ENCODE peak calls at places on chromosomes 3 and 15, in ten cellular contexts. One of them, this sample, is unnamed.

GRCh38 chr15:57903626-57904025 is 161.9 kb downstream of the ALDH1A2 start:
- DNase-seq in Peyer's patch: no peak
- DNase-seq in heart left ventricle: no peak
- DNase-seq in uterus: no peak
- DNase-seq in IMR-90: no peak
- DNase-seq in prostate gland: no peak
- DNase-seq in stomach: no peak
- DNase-seq in transverse colon: no peak
- DNase-seq in breast epithelium: no peak
- DNase-seq in suprapubic skin: no peak
- DNase-seq in this sample: no peak

GRCh38 chr3:78707094-78707493 is 1060.7 kb downstream of the ROBO1 start:
- DNase-seq in Peyer's patch: no peak
- DNase-seq in heart left ventricle: no peak
- DNase-seq in stomach: no peak
- DNase-seq in IMR-90: no peak
- DNase-seq in prostate gland: no peak
- DNase-seq in transverse colon: no peak
- DNase-seq in breast epithelium: no peak
- DNase-seq in suprapubic skin: no peak
- DNase-seq in uterus: no peak
- DNase-seq in this sample: no peak

GRCh38 chr3:7752005-7752404 is 749.6 kb upstream of the LMCD1 start:
- DNase-seq in breast epithelium: no peak
- DNase-seq in transverse colon: no peak
- DNase-seq in stomach: no peak
- DNase-seq in Peyer's patch: no peak
- DNase-seq in suprapubic skin: no peak
- DNase-seq in prostate gland: no peak
- DNase-seq in IMR-90: no peak
- DNase-seq in uterus: no peak
- DNase-seq in heart left ventricle: no peak
- DNase-seq in this sample: no peak

GRCh38 chr3:126373682-126374601 is 16.7 kb upstream of the KLF15 start:
- DNase-seq in uterus: no peak
- DNase-seq in prostate gland: no peak
- DNase-seq in heart left ventricle: peak; percentile 22
- DNase-seq in IMR-90: peak; percentile 43
- DNase-seq in Peyer's patch: peak; percentile 40
- DNase-seq in stomach: no peak
- DNase-seq in transverse colon: no peak
- DNase-seq in suprapubic skin: no peak
- DNase-seq in breast epithelium: no peak
- DNase-seq in this sample: peak; percentile 66

GRCh38 chr15:39828374-39828931 is 45.8 kb upstream of the FSIP1 start:
- DNase-seq in IMR-90: peak; percentile 60
- DNase-seq in heart left ventricle: no peak
- DNase-seq in breast epithelium: no peak
- DNase-seq in Peyer's patch: no peak
- DNase-seq in transverse colon: peak; percentile 40
- DNase-seq in suprapubic skin: no peak
- DNase-seq in stomach: no peak
- DNase-seq in prostate gland: no peak
- DNase-seq in uterus: no peak
- DNase-seq in this sample: peak; percentile 25

GRCh38 chr3:43784640-43785011 is 93.9 kb downstream of the ABHD5 start:
- DNase-seq in prostate gland: no peak
- DNase-seq in transverse colon: no peak
- DNase-seq in IMR-90: no peak
- DNase-seq in stomach: no peak
- DNase-seq in heart left ventricle: no peak
- DNase-seq in uterus: no peak
- DNase-seq in suprapubic skin: no peak
- DNase-seq in breast epithelium: no peak
- DNase-seq in Peyer's patch: no peak
- DNase-seq in this sample: no peak

GRCh38 chr3:88137836-88138235 is 11.9 kb upstream of the C3orf38 start:
- DNase-seq in prostate gland: no peak
- DNase-seq in Peyer's patch: no peak
- DNase-seq in IMR-90: peak; percentile 62
- DNase-seq in breast epithelium: no peak
- DNase-seq in suprapubic skin: no peak
- DNase-seq in heart left ventricle: no peak
- DNase-seq in uterus: no peak
- DNase-seq in stomach: no peak
- DNase-seq in transverse colon: no peak
- DNase-seq in this sample: no peak

GRCh38 chr3:122926811-122927210 is 100.8 kb downstream of the SEMA5B start:
- DNase-seq in Peyer's patch: no peak
- DNase-seq in heart left ventricle: no peak
- DNase-seq in prostate gland: no peak
- DNase-seq in stomach: no peak
- DNase-seq in IMR-90: no peak
- DNase-seq in transverse colon: no peak
- DNase-seq in suprapubic skin: no peak
- DNase-seq in breast epithelium: no peak
- DNase-seq in uterus: no peak
- DNase-seq in this sample: no peak

GRCh38 chr3:65742914-65743313 is 295.8 kb downstream of the MAGI1 start:
- DNase-seq in prostate gland: no peak
- DNase-seq in heart left ventricle: no peak
- DNase-seq in suprapubic skin: no peak
- DNase-seq in transverse colon: no peak
- DNase-seq in stomach: no peak
- DNase-seq in uterus: no peak
- DNase-seq in IMR-90: peak; percentile 81
- DNase-seq in Peyer's patch: no peak
- DNase-seq in breast epithelium: no peak
- DNase-seq in this sample: no peak
- H3K27ac ChIP-seq in prostate gland: no peak overlapping the region
- H3K27ac ChIP-seq in heart left ventricle: no peak overlapping the region
- H3K27ac ChIP-seq in suprapubic skin: no peak overlapping the region
- H3K27ac ChIP-seq in transverse colon: no peak overlapping the region
- H3K27ac ChIP-seq in stomach: no peak overlapping the region
- H3K27ac ChIP-seq in uterus: no peak overlapping the region
- H3K27ac ChIP-seq in IMR-90: no peak overlapping the region
- H3K27ac ChIP-seq in Peyer's patch: no peak overlapping the region
- H3K27ac ChIP-seq in breast epithelium: no peak overlapping the region
- H3K27ac ChIP-seq in this sample: no peak overlapping the region

GRCh38 chr3:55719508-55719907 is 232.4 kb upstream of the WNT5A start:
- DNase-seq in heart left ventricle: no peak
- DNase-seq in suprapubic skin: no peak
- DNase-seq in breast epithelium: no peak
- DNase-seq in transverse colon: no peak
- DNase-seq in prostate gland: no peak
- DNase-seq in uterus: no peak
- DNase-seq in stomach: no peak
- DNase-seq in IMR-90: no peak
- DNase-seq in Peyer's patch: no peak
- DNase-seq in this sample: no peak
- TF ChIP-seq POLR2A in heart left ventricle: no peak
- TF ChIP-seq POLR2A in suprapubic skin: no peak
- TF ChIP-seq POLR2A in breast epithelium: no peak
- TF ChIP-seq POLR2A in transverse colon: no peak
- TF ChIP-seq POLR2A in prostate gland: no peak
- TF ChIP-seq POLR2A in uterus: no peak
- TF ChIP-seq POLR2A in stomach: no peak
- TF ChIP-seq POLR2A in IMR-90: no peak
- TF ChIP-seq POLR2A in Peyer's patch: no peak
- TF ChIP-seq POLR2A in this sample: no peak

GRCh38 chr15:78944202-78944625 is 632 bp downstream of the CTSH start:
- DNase-seq in breast epithelium: no peak
- DNase-seq in heart left ventricle: no peak
- DNase-seq in stomach: peak; percentile 38
- DNase-seq in IMR-90: no peak
- DNase-seq in prostate gland: no peak
- DNase-seq in transverse colon: peak; percentile 35
- DNase-seq in uterus: peak; percentile 23
- DNase-seq in suprapubic skin: no peak
- DNase-seq in Peyer's patch: peak; percentile 69
- DNase-seq in this sample: no peak
- H3K27ac ChIP-seq in breast epithelium: peak overlapping the region; percentile 82
- H3K27ac ChIP-seq in heart left ventricle: peak overlapping the region; percentile 69
- H3K27ac ChIP-seq in stomach: peak overlapping the region; percentile 87
- H3K27ac ChIP-seq in IMR-90: no peak overlapping the region
- H3K27ac ChIP-seq in prostate gland: peak overlapping the region; percentile 85
- H3K27ac ChIP-seq in transverse colon: peak overlapping the region; percentile 68
- H3K27ac ChIP-seq in uterus: peak overlapping the region; percentile 64
- H3K27ac ChIP-seq in suprapubic skin: peak overlapping the region; percentile 62
- H3K27ac ChIP-seq in Peyer's patch: peak overlapping the region; percentile 93
- H3K27ac ChIP-seq in this sample: peak overlapping the region; percentile 45

GRCh38 chr15:25670025-25670554 is 193.0 kb downstream of the ATP10A start:
- DNase-seq in breast epithelium: no peak
- DNase-seq in heart left ventricle: peak; percentile 80
- DNase-seq in suprapubic skin: no peak
- DNase-seq in transverse colon: peak; percentile 21
- DNase-seq in stomach: no peak
- DNase-seq in IMR-90: peak; percentile 76
- DNase-seq in Peyer's patch: no peak
- DNase-seq in prostate gland: peak; percentile 17
- DNase-seq in uterus: peak; percentile 85
- DNase-seq in this sample: peak; percentile 54
- TF ChIP-seq POLR2A in breast epithelium: no peak
- TF ChIP-seq POLR2A in heart left ventricle: no peak
- TF ChIP-seq POLR2A in suprapubic skin: no peak
- TF ChIP-seq POLR2A in transverse colon: no peak
- TF ChIP-seq POLR2A in stomach: no peak
- TF ChIP-seq POLR2A in IMR-90: peak; percentile 4
- TF ChIP-seq POLR2A in Peyer's patch: no peak
- TF ChIP-seq POLR2A in prostate gland: no peak
- TF ChIP-seq POLR2A in uterus: no peak
- TF ChIP-seq POLR2A in this sample: no peak

DNA sequence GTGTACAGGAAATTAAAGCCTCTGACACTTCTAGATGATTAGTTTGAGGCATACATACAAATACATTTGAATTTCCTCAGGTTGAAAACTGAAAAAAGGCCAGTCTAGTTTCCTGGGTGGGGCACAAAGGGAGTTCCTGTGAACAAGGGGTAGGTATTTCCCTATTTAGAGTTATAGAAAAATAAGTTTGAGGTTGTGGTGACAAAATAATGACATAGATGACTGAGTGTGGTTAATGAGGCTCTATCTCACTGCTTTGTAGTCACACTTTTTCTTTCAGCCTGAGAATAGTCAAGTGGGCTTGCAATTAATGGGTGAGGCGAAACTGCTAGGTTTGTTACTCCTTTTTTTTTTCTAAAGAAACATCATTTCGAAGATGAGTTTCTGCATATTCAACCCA is 4.3 kb downstream of the SLCO3A1 start:
- DNase-seq in uterus: no peak
- DNase-seq in Peyer's patch: no peak
- DNase-seq in heart left ventricle: no peak
- DNase-seq in transverse colon: no peak
- DNase-seq in IMR-90: no peak
- DNase-seq in breast epithelium: no peak
- DNase-seq in stomach: no peak
- DNase-seq in prostate gland: no peak
- DNase-seq in suprapubic skin: no peak
- DNase-seq in this sample: no peak
- H3K27ac ChIP-seq in uterus: no peak overlapping the region
- H3K27ac ChIP-seq in Peyer's patch: no peak overlapping the region
- H3K27ac ChIP-seq in heart left ventricle: peak overlapping the region; percentile 7
- H3K27ac ChIP-seq in transverse colon: no peak overlapping the region
- H3K27ac ChIP-seq in IMR-90: no peak overlapping the region
- H3K27ac ChIP-seq in breast epithelium: no peak overlapping the region
- H3K27ac ChIP-seq in stomach: no peak overlapping the region
- H3K27ac ChIP-seq in prostate gland: no peak overlapping the region
- H3K27ac ChIP-seq in suprapubic skin: no peak overlapping the region
- H3K27ac ChIP-seq in this sample: no peak overlapping the region

GRCh38 chr3:15097889-15098288 is 1.1 kb downstream of the RBSN start:
- DNase-seq in uterus: no peak
- DNase-seq in IMR-90: no peak
- DNase-seq in suprapubic skin: no peak
- DNase-seq in Peyer's patch: no peak
- DNase-seq in heart left ventricle: no peak
- DNase-seq in stomach: no peak
- DNase-seq in transverse colon: no peak
- DNase-seq in prostate gland: no peak
- DNase-seq in breast epithelium: no peak
- DNase-seq in this sample: no peak

GRCh38 chr3:15099364-15100098 is 583 bp upstream of the RBSN start:
- DNase-seq in IMR-90: no peak
- DNase-seq in suprapubic skin: no peak
- DNase-seq in stomach: no peak
- DNase-seq in Peyer's patch: no peak
- DNase-seq in prostate gland: no peak
- DNase-seq in transverse colon: peak; percentile 17
- DNase-seq in breast epithelium: no peak
- DNase-seq in uterus: peak; percentile 17
- DNase-seq in heart left ventricle: no peak
- DNase-seq in this sample: no peak

GRCh38 chr3:15102256-15102655 is 3.3 kb upstream of the RBSN start:
- DNase-seq in breast epithelium: peak; percentile 69
- DNase-seq in heart left ventricle: peak; percentile 86
- DNase-seq in prostate gland: peak; percentile 59
- DNase-seq in IMR-90: no peak
- DNase-seq in transverse colon: peak; percentile 73
- DNase-seq in Peyer's patch: peak; percentile 62
- DNase-seq in suprapubic skin: peak; percentile 81
- DNase-seq in stomach: peak; percentile 89
- DNase-seq in uterus: peak; percentile 44
- DNase-seq in this sample: no peak

GRCh38 chr3:15096026-15096425 is 2.9 kb downstream of the RBSN start:
- DNase-seq in prostate gland: no peak
- DNase-seq in breast epithelium: no peak
- DNase-seq in heart left ventricle: no peak
- DNase-seq in uterus: no peak
- DNase-seq in stomach: no peak
- DNase-seq in transverse colon: no peak
- DNase-seq in suprapubic skin: no peak
- DNase-seq in Peyer's patch: no peak
- DNase-seq in IMR-90: no peak
- DNase-seq in this sample: no peak

GRCh38 chr3:15098503-15099363 is at the start of gene RBSN:
- DNase-seq in heart left ventricle: peak; percentile 98
- DNase-seq in Peyer's patch: peak; percentile 97
- DNase-seq in stomach: peak; percentile 96
- DNase-seq in breast epithelium: peak; percentile 90
- DNase-seq in IMR-90: peak; percentile 92
- DNase-seq in suprapubic skin: peak; percentile 98
- DNase-seq in uterus: peak; percentile 95
- DNase-seq in prostate gland: peak; percentile 92
- DNase-seq in transverse colon: peak; percentile 95
- DNase-seq in this sample: peak; percentile 90
- TF ChIP-seq POLR2A in heart left ventricle: no peak
- TF ChIP-seq POLR2A in Peyer's patch: peak; percentile 65
- TF ChIP-seq POLR2A in stomach: no peak
- TF ChIP-seq POLR2A in breast epithelium: peak; percentile 52
- TF ChIP-seq POLR2A in IMR-90: peak; percentile 69
- TF ChIP-seq POLR2A in suprapubic skin: no peak
- TF ChIP-seq POLR2A in uterus: peak; percentile 65
- TF ChIP-seq POLR2A in prostate gland: peak; percentile 54
- TF ChIP-seq POLR2A in transverse colon: peak; percentile 80
- TF ChIP-seq POLR2A in this sample: peak; percentile 34

DNA sequence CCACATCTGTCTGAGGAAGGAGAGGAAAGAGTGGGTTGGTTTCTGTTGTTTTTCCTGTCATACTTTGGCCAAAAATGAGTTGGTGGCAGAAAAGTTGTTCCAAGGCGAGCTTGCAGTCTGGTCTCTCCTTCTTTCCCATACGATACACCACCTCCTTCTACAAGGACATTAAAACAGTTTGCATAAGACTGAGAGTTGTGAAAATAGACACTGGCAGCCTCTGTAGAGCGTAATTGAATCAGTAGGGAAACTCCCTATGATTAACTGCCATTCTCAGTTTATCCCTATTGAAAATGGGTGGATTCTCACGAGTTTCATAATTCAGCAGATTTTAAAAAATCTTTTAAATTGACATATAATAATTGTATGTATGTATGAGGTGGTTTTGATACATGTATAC is 3.7 kb upstream of the LSG1 start:
- DNase-seq in Peyer's patch: no peak
- DNase-seq in stomach: no peak
- DNase-seq in prostate gland: no peak
- DNase-seq in uterus: no peak
- DNase-seq in suprapubic skin: no peak
- DNase-seq in heart left ventricle: no peak
- DNase-seq in IMR-90: no peak
- DNase-seq in breast epithelium: no peak
- DNase-seq in transverse colon: no peak
- DNase-seq in this sample: no peak
- H3K27ac ChIP-seq in Peyer's patch: no peak overlapping the region
- H3K27ac ChIP-seq in stomach: no peak overlapping the region
- H3K27ac ChIP-seq in prostate gland: no peak overlapping the region
- H3K27ac ChIP-seq in uterus: no peak overlapping the region
- H3K27ac ChIP-seq in suprapubic skin: peak overlapping the region; percentile 70
- H3K27ac ChIP-seq in heart left ventricle: no peak overlapping the region
- H3K27ac ChIP-seq in IMR-90: no peak overlapping the region
- H3K27ac ChIP-seq in breast epithelium: no peak overlapping the region
- H3K27ac ChIP-seq in transverse colon: no peak overlapping the region
- H3K27ac ChIP-seq in this sample: no peak overlapping the region

This sample was measured in ovary.